ENCODE peak calls at places on chromosomes 7 and 10, in seven cellular contexts. J is DMS53; A is osteocyte; X is caudate nucleus; O is activated CD8-positive, alpha-beta memory T cell treated with anti-CD3 and anti-CD28 coated beads for 48 hours; Y is NCI-H1105 treated with DMSO at 0.1 percent for 48 hours; E is psoas muscle. M is an unnamed sample.

GRCh38 chr10:3229815-3230214 is 57.2 kb upstream of the PITRM1 start:
- DNase-seq in J (no peak), A (no peak), X (no peak), O (no peak), Y (no peak), E (no peak), M (no peak)

GRCh38 chr10:58647366-58647765 is 134.7 kb downstream of the BICC1 start:
- DNase-seq in J (no peak), A (no peak), X (no peak), O (no peak), Y (no peak), E (no peak), M (no peak)

GRCh38 chr10:124065382-124066155 is 27.8 kb downstream of the CHST15 start:
- DNase-seq in J (no peak), A (no peak), X (no peak), O (no peak), Y (no peak), E (no peak), M (no peak)

GRCh38 chr10:121698902-121699301 is 100.7 kb upstream of the FGFR2 start:
- DNase-seq in J (no peak), A (no peak), X (no peak), O (no peak), Y (no peak), E (no peak), M (no peak)

GRCh38 chr7:6188395-6188794 is 84.0 kb downstream of the CYTH3 start:
- DNase-seq in J (no peak), A (no peak), X (no peak), O (no peak), Y (no peak), E (no peak), M (no peak)

GRCh38 chr10:43201545-43202131 is 63.4 kb downstream of the CSGALNACT2 start:
- DNase-seq in J (no peak), A (no peak), X (no peak), O (no peak), Y (no peak), E (peak), M (no peak)

GRCh38 chr10:111146025-111146640 is 69.3 kb downstream of the ADRA2A start:
- DNase-seq in J (no peak), A (no peak), X (no peak), O (no peak), Y (no peak), E (no peak), M (no peak)

GRCh38 chr10:105187243-105187642 is 546.2 kb downstream of the SORCS3 start:
- DNase-seq in J (no peak), A (no peak), X (no peak), O (no peak), Y (no peak), E (no peak), M (no peak)

GRCh38 chr7:74216361-74216761 is 6.6 kb downstream of the LAT2 start:
- DNase-seq in J (no peak), A (no peak), X (no peak), O (no peak), Y (no peak), E (no peak), M (no peak)

GRCh38 chr10:52226448-52226847 is 87.6 kb upstream of the DKK1 start:
- DNase-seq in J (no peak), A (no peak), X (no peak), O (no peak), Y (no peak), E (no peak), M (no peak)

GRCh38 chr7:323410-323809 is 33.4 kb downstream of the FOXL3 start:
- DNase-seq in J (no peak), A (no peak), X (no peak), O (no peak), Y (no peak), E (no peak), M (no peak)

GRCh38 chr10:124890225-124890624 is 51.7 kb upstream of the ZRANB1 start:
- DNase-seq in J (no peak), A (no peak), X (no peak), O (no peak), Y (no peak), E (no peak), M (no peak)

GRCh38 chr10:129385600-129385999 is 81.4 kb upstream of the MGMT start:
- DNase-seq in J (no peak), A (no peak), X (no peak), O (no peak), Y (no peak), E (no peak), M (no peak)

GRCh38 chr7:155369766-155370165 is 72.1 kb downstream of the INSIG1 start:
- DNase-seq in J (no peak), A (no peak), X (no peak), O (no peak), Y (no peak), E (no peak), M (no peak)

M was measured in GOT3.